ENCODE peak calls at places on chromosomes 1 and 21, in eight cellular contexts. I, A, O, W, M, B, F and V are unnamed samples.

GRCh38 chr1:188988589-188988988 is 1489.1 kb downstream of the BRINP3 start:
- DNase-seq in I (no peak), A (no peak), O (no peak), W (no peak), M (no peak), B (no peak), F (no peak), V (no peak)

GRCh38 chr1:109959974-109960744 is 24.4 kb upstream of the AHCYL1 start:
- DNase-seq in I (peak), A (no peak), O (no peak), W (no peak), M (peak), B (no peak), F (no peak), V (no peak)

GRCh38 chr1:211639500-211640361 is 35.7 kb downstream of the NEK2 start:
- DNase-seq in I (no peak), A (no peak), O (no peak), W (no peak), M (peak), B (peak), F (peak), V (peak)

GRCh38 chr1:178898401-178898800 is 27.5 kb upstream of the ANGPTL1 start:
- DNase-seq in I (no peak), A (no peak), O (no peak), W (no peak), M (no peak), B (no peak), F (no peak), V (no peak)

GRCh38 chr1:88016947-88017346 is 667.1 kb upstream of the PKN2 start:
- DNase-seq in I (no peak), A (no peak), O (no peak), W (no peak), M (no peak), B (no peak), F (no peak), V (no peak)

GRCh38 chr1:17542696-17543095 is 3.2 kb downstream of the ARHGEF10L start:
- DNase-seq in I (no peak), A (no peak), O (no peak), W (no peak), M (no peak), B (no peak), F (no peak), V (no peak)

GRCh38 chr1:1058921-1059493 is 15.1 kb downstream of the RNF223 start:
- DNase-seq in I (no peak), A (no peak), O (no peak), W (no peak), M (no peak), B (peak), F (no peak), V (no peak)

GRCh38 chr1:230633469-230633868 is 8.8 kb upstream of the COG2 start:
- DNase-seq in I (no peak), A (no peak), O (no peak), W (no peak), M (peak), B (no peak), F (no peak), V (no peak)

GRCh38 chr1:200211157-200211556 is 183.6 kb downstream of the NR5A2 start:
- DNase-seq in I (no peak), A (no peak), O (no peak), W (no peak), M (peak), B (no peak), F (no peak), V (no peak)

GRCh38 chr1:220877348-220878095 is 1.7 kb upstream of the HLX start:
- DNase-seq in I (no peak), A (no peak), O (no peak), W (no peak), M (no peak), B (no peak), F (no peak), V (no peak)

GRCh38 chr1:200627548-200628222 is 7.1 kb upstream of the KIF14 start:
- DNase-seq in I (no peak), A (no peak), O (no peak), W (no peak), M (no peak), B (no peak), F (no peak), V (no peak)

GRCh38 chr1:64043976-64044375 is 159.4 kb upstream of the UBE2U start:
- DNase-seq in I (no peak), A (no peak), O (no peak), W (no peak), M (peak), B (no peak), F (no peak), V (peak)

GRCh38 chr1:228936881-228937280 is 201.6 kb downstream of the RHOU start:
- DNase-seq in I (no peak), A (no peak), O (no peak), W (no peak), M (no peak), B (no peak), F (no peak), V (no peak)

GRCh38 chr1:10033359-10033845 is 644 bp downstream of the UBE4B start:
- DNase-seq in I (peak), A (peak), O (peak), W (no peak), M (peak), B (no peak), F (no peak), V (no peak)
- TF ChIP-seq CTCF in I (no peak), A (peak), O (no peak), W (no peak), M (no peak), B (no peak), F (peak), V (no peak)

GRCh38 chr1:10538608-10539355 is 64.0 kb downstream of the PEX14 start:
- DNase-seq in I (no peak), A (no peak), O (no peak), W (no peak), M (peak), B (no peak), F (no peak), V (no peak)

GRCh38 chr1:10534519-10534918 is 59.8 kb downstream of the PEX14 start:
- DNase-seq in I (no peak), A (no peak), O (no peak), W (no peak), M (no peak), B (no peak), F (no peak), V (no peak)

GRCh38 chr1:10539411-10540043 is 64.8 kb downstream of the PEX14 start:
- DNase-seq in I (no peak), A (no peak), O (no peak), W (no peak), M (peak), B (no peak), F (peak), V (no peak)

GRCh38 chr1:10537082-10537766 is 62.5 kb downstream of the PEX14 start:
- DNase-seq in I (no peak), A (no peak), O (no peak), W (no peak), M (no peak), B (no peak), F (no peak), V (no peak)

GRCh38 chr1:10536133-10536768 is 61.5 kb downstream of the PEX14 start:
- DNase-seq in I (no peak), A (no peak), O (no peak), W (no peak), M (no peak), B (no peak), F (no peak), V (no peak)
- TF ChIP-seq CTCF in I (no peak), A (no peak), O (peak), W (no peak), M (no peak), B (no peak), F (no peak), V (no peak)

GRCh38 chr1:156600733-156601121 is 552 bp downstream of the GPATCH4 start:
- DNase-seq in I (no peak), A (no peak), O (no peak), W (no peak), M (peak), B (no peak), F (no peak), V (no peak)

GRCh38 chr1:156601122-156601830 is at the start of gene GPATCH4:
- DNase-seq in I (peak), A (peak), O (no peak), W (peak), M (peak), B (peak), F (peak), V (peak)

GRCh38 chr1:156599811-156600210 is 1.5 kb downstream of the GPATCH4 start:
- DNase-seq in I (no peak), A (no peak), O (no peak), W (no peak), M (peak), B (no peak), F (no peak), V (no peak)

GRCh38 chr1:156601892-156602291 is 613 bp upstream of the GPATCH4 start:
- DNase-seq in I (no peak), A (no peak), O (no peak), W (no peak), M (no peak), B (no peak), F (no peak), V (no peak)

DNA sequence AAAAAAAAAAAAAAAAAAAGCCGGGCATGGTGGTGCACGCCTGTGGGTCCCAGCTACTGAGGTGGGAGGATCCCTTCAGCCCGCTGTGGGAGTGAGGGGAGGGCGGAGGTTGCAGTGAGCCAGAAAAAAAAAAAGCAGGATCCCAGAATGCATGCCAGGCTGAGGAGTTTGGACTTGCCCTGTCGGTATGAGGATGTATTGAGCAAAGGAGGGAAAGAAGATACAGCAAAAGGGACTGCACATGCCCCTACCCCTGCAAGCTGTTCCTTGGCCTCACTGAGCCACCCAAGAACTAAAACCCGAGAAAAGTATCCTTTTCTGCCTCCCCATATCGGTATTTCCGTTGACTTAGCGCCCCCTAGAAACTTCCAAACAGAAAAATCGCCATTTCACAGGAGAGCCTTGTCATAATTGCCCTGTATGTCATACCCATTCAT is 1.3 kb upstream of the GPATCH4 start:
- DNase-seq in I (no peak), A (peak), O (no peak), W (no peak), M (peak), B (no peak), F (no peak), V (no peak)
- TF ChIP-seq CTCF in I (no peak), A (peak), O (peak), W (peak), M (peak), B (no peak), F (no peak), V (peak)

DNA sequence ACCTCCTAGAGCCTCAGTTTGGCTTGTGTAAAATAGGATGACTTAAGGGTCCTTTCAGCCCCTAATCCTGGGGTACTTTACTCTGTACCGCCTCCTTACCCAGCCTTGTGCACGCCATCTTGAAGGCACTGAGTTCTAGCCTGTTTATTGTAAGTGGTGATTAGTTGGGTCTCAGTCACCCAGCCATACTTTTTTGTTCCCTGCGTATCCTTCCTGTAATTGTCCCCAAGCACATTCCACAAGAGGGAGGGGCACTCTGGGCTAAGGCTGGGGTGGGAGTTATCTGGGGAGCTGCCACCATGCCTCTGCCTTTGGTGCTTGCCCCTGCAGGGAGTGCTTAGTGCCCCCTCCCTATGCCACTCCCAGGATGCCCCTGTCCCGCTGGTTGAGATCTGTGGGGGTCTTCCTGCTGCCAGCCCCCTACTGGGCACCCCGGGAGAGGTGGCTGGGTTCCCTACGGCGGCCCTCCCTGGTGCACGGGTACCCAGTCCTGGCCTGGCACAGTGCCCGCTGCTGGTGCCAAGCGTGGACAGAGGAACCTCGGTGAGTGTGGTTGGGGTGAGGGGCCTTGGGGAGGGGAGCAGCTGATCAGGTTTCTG is 856 bp downstream of the FDPS start:
- DNase-seq in I (no peak), A (no peak), O (no peak), W (no peak), M (no peak), B (peak), F (no peak), V (no peak)
- TF ChIP-seq CTCF in I (no peak), A (no peak), O (no peak), W (no peak), M (no peak), B (no peak), F (no peak), V (no peak)

GRCh38 chr1:3858231-3858981 is 1.1 kb downstream of the DFFB start:
- DNase-seq in I (no peak), A (no peak), O (no peak), W (no peak), M (peak), B (peak), F (no peak), V (no peak)

GRCh38 chr1:3852711-3853498 is 4.1 kb downstream of the CEP104 start:
- DNase-seq in I (no peak), A (no peak), O (no peak), W (no peak), M (no peak), B (no peak), F (no peak), V (no peak)

GRCh38 chr1:3857791-3858129 is 484 bp downstream of the DFFB start:
- DNase-seq in I (no peak), A (no peak), O (no peak), W (no peak), M (no peak), B (peak), F (no peak), V (no peak)

GRCh38 chr1:3852091-3852490 is 4.9 kb downstream of the CEP104 start:
- DNase-seq in I (no peak), A (no peak), O (no peak), W (no peak), M (no peak), B (no peak), F (no peak), V (no peak)

DNA sequence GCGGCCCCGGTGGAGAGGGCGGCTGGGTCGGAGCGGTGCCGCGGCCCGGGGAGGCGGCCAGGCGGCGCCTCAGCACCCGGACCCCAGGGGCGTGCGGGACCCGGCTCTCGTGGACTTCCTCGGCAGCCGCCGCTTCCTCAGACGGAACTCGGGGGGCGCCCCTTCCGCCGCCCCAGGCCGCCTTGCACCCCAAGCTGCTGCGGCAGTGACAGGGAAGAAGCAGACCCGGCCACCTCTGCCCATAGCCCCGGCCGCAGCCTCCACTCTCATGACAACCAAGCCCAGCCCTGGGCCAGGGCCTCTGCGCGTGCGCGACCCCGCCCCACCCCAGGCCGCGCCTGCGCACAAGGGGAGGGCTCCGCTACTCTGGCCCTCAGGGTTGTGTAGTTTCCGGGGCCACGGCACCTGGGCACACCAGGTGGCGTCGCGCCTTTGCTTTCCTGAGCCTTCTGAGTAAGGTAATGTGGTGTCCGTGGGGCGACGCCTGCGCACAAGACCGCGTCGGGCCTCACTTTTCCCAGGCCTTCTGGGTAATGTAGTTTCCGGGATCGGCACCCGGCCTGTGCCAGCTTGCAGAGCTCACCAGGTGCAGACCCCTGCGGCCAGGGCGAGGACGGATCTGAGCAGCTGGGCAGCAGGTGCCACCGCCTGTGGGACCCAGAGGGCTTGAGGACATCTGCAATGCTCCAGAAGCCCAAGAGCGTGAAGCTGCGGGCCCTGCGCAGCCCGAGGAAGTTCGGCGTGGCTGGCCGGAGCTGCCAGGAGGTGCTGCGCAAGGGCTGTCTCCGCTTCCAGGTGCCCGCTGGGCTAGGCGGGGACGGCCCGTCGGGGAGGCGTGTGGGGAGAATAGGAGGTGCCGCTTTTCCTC is at the start of the genes CEP104 and DFFB:
- DNase-seq in I (peak), A (peak), O (peak), W (peak), M (peak), B (peak), F (peak), V (peak)
- TF ChIP-seq CTCF in I (no peak), A (peak), O (peak), W (no peak), M (no peak), B (no peak), F (no peak), V (no peak)

GRCh38 chr21:17269760-17270159 is 243.1 kb upstream of the CXADR start:
- DNase-seq in I (no peak), A (no peak), O (no peak), W (no peak), M (peak), B (no peak), F (no peak), V (no peak)

DNA sequence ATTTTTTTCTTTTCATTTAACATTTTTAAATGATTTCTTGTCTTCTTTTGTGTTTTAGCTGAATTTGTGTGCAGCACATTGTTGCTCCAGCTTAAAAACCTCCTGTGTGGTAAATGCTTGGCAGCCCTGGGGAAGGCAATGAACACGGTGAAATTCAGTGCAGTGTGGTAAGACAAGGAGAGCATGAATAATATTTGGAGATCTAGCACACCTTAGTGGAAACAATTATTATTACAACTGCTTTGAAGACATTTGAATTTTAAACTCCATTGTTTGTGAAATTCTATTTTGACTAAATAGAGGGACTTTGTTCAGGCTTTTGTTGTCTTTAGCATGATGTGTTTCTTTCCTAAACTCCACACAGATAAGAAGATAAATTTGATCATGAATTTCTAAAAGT is 242.6 kb upstream of the CXADR start:
- DNase-seq in I (no peak), A (no peak), O (no peak), W (no peak), M (peak), B (peak), F (peak), V (peak)
- TF ChIP-seq CTCF in I (no peak), A (peak), O (peak), W (no peak), M (peak), B (peak), F (peak), V (peak)

GRCh38 chr1:156136970-156137483 is 16.4 kb upstream of the SEMA4A start:
- DNase-seq in I (peak), A (no peak), O (no peak), W (no peak), M (no peak), B (no peak), F (no peak), V (no peak)
- TF ChIP-seq CTCF in I (no peak), A (no peak), O (peak), W (no peak), M (no peak), B (no peak), F (peak), V (peak)

GRCh38 chr1:166911624-166912023 is 35.6 kb upstream of the TADA1 start:
- DNase-seq in I (no peak), A (no peak), O (no peak), W (no peak), M (no peak), B (no peak), F (no peak), V (no peak)

GRCh38 chr1:166907051-166907450 is 31.0 kb upstream of the TADA1 start:
- DNase-seq in I (no peak), A (no peak), O (no peak), W (no peak), M (no peak), B (no peak), F (no peak), V (no peak)

GRCh38 chr1:166908942-166909341 is 32.9 kb upstream of the TADA1 start:
- DNase-seq in I (no peak), A (no peak), O (no peak), W (no peak), M (peak), B (no peak), F (no peak), V (no peak)

GRCh38 chr1:166907763-166908162 is 31.7 kb upstream of the TADA1 start:
- DNase-seq in I (no peak), A (no peak), O (no peak), W (no peak), M (no peak), B (no peak), F (no peak), V (no peak)

GRCh38 chr1:166910396-166910994 is 34.4 kb upstream of the TADA1 start:
- DNase-seq in I (peak), A (peak), O (peak), W (peak), M (peak), B (peak), F (peak), V (peak)
- TF ChIP-seq CTCF in I (peak), A (peak), O (peak), W (peak), M (peak), B (peak), F (peak), V (peak)